ENCODE peak calls at places on chromosomes 16 and 17, in five cellular contexts. One of them, this sample, is unnamed.

GRCh38 chr17:78130439-78131101 is at the start of gene TMC8:
- DNase-seq in CD4-positive, alpha-beta memory T cell: peak
- DNase-seq in OCI-M1: peak
- DNase-seq in neural progenitor cell: no peak
- DNase-seq in nucleus accumbens: no peak
- DNase-seq in this sample: no peak

GRCh38 chr17:63987616-63988478 is 10.3 kb upstream of the PRR29 start:
- DNase-seq in OCI-M1: no peak
- DNase-seq in nucleus accumbens: no peak
- DNase-seq in CD4-positive, alpha-beta memory T cell: no peak
- DNase-seq in neural progenitor cell: no peak
- DNase-seq in this sample: no peak

GRCh38 chr17:28725660-28726395 is at the start of gene TLCD1:
- DNase-seq in OCI-M1: peak
- DNase-seq in neural progenitor cell: peak
- DNase-seq in CD4-positive, alpha-beta memory T cell: peak
- DNase-seq in nucleus accumbens: no peak
- DNase-seq in this sample: peak

GRCh38 chr17:17347956-17348871 is 45.0 kb downstream of the NT5M start:
- DNase-seq in CD4-positive, alpha-beta memory T cell: no peak
- DNase-seq in nucleus accumbens: no peak
- DNase-seq in neural progenitor cell: no peak
- DNase-seq in OCI-M1: no peak
- DNase-seq in this sample: no peak

GRCh38 chr16:46972429-46972970 is 974 bp downstream of the DNAJA2 start:
- DNase-seq in neural progenitor cell: no peak
- DNase-seq in CD4-positive, alpha-beta memory T cell: peak
- DNase-seq in OCI-M1: peak
- DNase-seq in nucleus accumbens: no peak
- DNase-seq in this sample: no peak

GRCh38 chr17:44014437-44015172 is at the start of gene TMEM101:
- DNase-seq in neural progenitor cell: peak
- DNase-seq in OCI-M1: peak
- DNase-seq in nucleus accumbens: peak
- DNase-seq in CD4-positive, alpha-beta memory T cell: peak
- DNase-seq in this sample: peak

GRCh38 chr17:46841561-46842379 is 9.6 kb upstream of the WNT9B start:
- DNase-seq in OCI-M1: no peak
- DNase-seq in neural progenitor cell: peak
- DNase-seq in CD4-positive, alpha-beta memory T cell: no peak
- DNase-seq in nucleus accumbens: no peak
- DNase-seq in this sample: no peak

GRCh38 chr16:51888021-51888420 is 658.9 kb downstream of the TOX3 start:
- DNase-seq in nucleus accumbens: no peak
- DNase-seq in CD4-positive, alpha-beta memory T cell: no peak
- DNase-seq in OCI-M1: no peak
- DNase-seq in neural progenitor cell: no peak
- DNase-seq in this sample: no peak

GRCh38 chr17:33377837-33378236 is 84.7 kb upstream of the ASIC2 start:
- DNase-seq in nucleus accumbens: no peak
- DNase-seq in CD4-positive, alpha-beta memory T cell: no peak
- DNase-seq in OCI-M1: no peak
- DNase-seq in neural progenitor cell: no peak
- DNase-seq in this sample: no peak

GRCh38 chr16:87795336-87795735 is 29.6 kb upstream of the KLHDC4 start:
- DNase-seq in neural progenitor cell: no peak
- DNase-seq in OCI-M1: no peak
- DNase-seq in nucleus accumbens: no peak
- DNase-seq in CD4-positive, alpha-beta memory T cell: no peak
- DNase-seq in this sample: no peak

GRCh38 chr16:4578961-4579530 is 22.9 kb downstream of the C16orf96 start:
- DNase-seq in neural progenitor cell: no peak
- DNase-seq in CD4-positive, alpha-beta memory T cell: no peak
- DNase-seq in nucleus accumbens: no peak
- DNase-seq in OCI-M1: no peak
- DNase-seq in this sample: no peak

GRCh38 chr17:80946449-80946848 is 45.2 kb upstream of the CHMP6 start:
- DNase-seq in OCI-M1: no peak
- DNase-seq in nucleus accumbens: no peak
- DNase-seq in neural progenitor cell: no peak
- DNase-seq in CD4-positive, alpha-beta memory T cell: no peak
- DNase-seq in this sample: no peak

GRCh38 chr16:391885-392335 is 5.1 kb upstream of the NME4 start:
- DNase-seq in nucleus accumbens: peak
- DNase-seq in CD4-positive, alpha-beta memory T cell: peak
- DNase-seq in neural progenitor cell: peak
- DNase-seq in OCI-M1: peak
- DNase-seq in this sample: peak

GRCh38 chr17:11637796-11638195 is 39.5 kb downstream of the DNAH9 start:
- DNase-seq in OCI-M1: no peak
- DNase-seq in nucleus accumbens: no peak
- DNase-seq in CD4-positive, alpha-beta memory T cell: no peak
- DNase-seq in neural progenitor cell: no peak
- DNase-seq in this sample: no peak

GRCh38 chr16:86772231-86772510 is 193.8 kb downstream of the FOXL1 start:
- DNase-seq in CD4-positive, alpha-beta memory T cell: no peak
- DNase-seq in nucleus accumbens: no peak
- DNase-seq in neural progenitor cell: no peak
- DNase-seq in OCI-M1: no peak
- DNase-seq in this sample: no peak

GRCh38 chr17:82858376-82859126 is 18.7 kb upstream of the ZNF750 start:
- DNase-seq in CD4-positive, alpha-beta memory T cell: peak
- DNase-seq in neural progenitor cell: no peak
- DNase-seq in nucleus accumbens: no peak
- DNase-seq in OCI-M1: no peak
- DNase-seq in this sample: no peak

GRCh38 chr17:62860962-62861873 is 53.1 kb upstream of the MARCHF10 start:
- DNase-seq in nucleus accumbens: no peak
- DNase-seq in neural progenitor cell: no peak
- DNase-seq in CD4-positive, alpha-beta memory T cell: no peak
- DNase-seq in OCI-M1: no peak
- DNase-seq in this sample: no peak

GRCh38 chr17:81476635-81477034 is 36.0 kb downstream of the ACTG1 start:
- DNase-seq in neural progenitor cell: no peak
- DNase-seq in CD4-positive, alpha-beta memory T cell: no peak
- DNase-seq in OCI-M1: no peak
- DNase-seq in nucleus accumbens: no peak
- DNase-seq in this sample: no peak

GRCh38 chr16:66660422-66661209 is 35.9 kb downstream of the CMTM4 start:
- DNase-seq in CD4-positive, alpha-beta memory T cell: no peak
- DNase-seq in neural progenitor cell: peak
- DNase-seq in OCI-M1: peak
- DNase-seq in nucleus accumbens: peak
- DNase-seq in this sample: peak

GRCh38 chr17:78324391-78325075 is 35.3 kb downstream of the SOCS3 start:
- DNase-seq in OCI-M1: peak
- DNase-seq in CD4-positive, alpha-beta memory T cell: no peak
- DNase-seq in nucleus accumbens: peak
- DNase-seq in neural progenitor cell: peak
- DNase-seq in this sample: peak

GRCh38 chr16:729768-730665 is 3.1 kb downstream of the HAGHL start:
- DNase-seq in OCI-M1: no peak
- DNase-seq in nucleus accumbens: no peak
- DNase-seq in neural progenitor cell: no peak
- DNase-seq in CD4-positive, alpha-beta memory T cell: no peak
- DNase-seq in this sample: no peak

GRCh38 chr17:80481284-80482057 is 5.1 kb upstream of the NPTX1 start:
- DNase-seq in CD4-positive, alpha-beta memory T cell: no peak
- DNase-seq in OCI-M1: no peak
- DNase-seq in neural progenitor cell: no peak
- DNase-seq in nucleus accumbens: peak
- DNase-seq in this sample: no peak

GRCh38 chr16:177981-178676 is 1.6 kb downstream of the HBA1 start:
- DNase-seq in neural progenitor cell: no peak
- DNase-seq in nucleus accumbens: no peak
- DNase-seq in CD4-positive, alpha-beta memory T cell: no peak
- DNase-seq in OCI-M1: no peak
- DNase-seq in this sample: no peak

GRCh38 chr16:77788196-77789084 is at the start of gene VAT1L:
- DNase-seq in OCI-M1: no peak
- DNase-seq in nucleus accumbens: peak
- DNase-seq in CD4-positive, alpha-beta memory T cell: no peak
- DNase-seq in neural progenitor cell: peak
- DNase-seq in this sample: no peak

GRCh38 chr16:85557083-85557975 is 55.8 kb upstream of the GSE1 start:
- DNase-seq in CD4-positive, alpha-beta memory T cell: peak
- DNase-seq in neural progenitor cell: peak
- DNase-seq in OCI-M1: peak
- DNase-seq in nucleus accumbens: no peak
- DNase-seq in this sample: peak

GRCh38 chr17:1060991-1061390 is 64.1 kb downstream of the TIMM22 start:
- DNase-seq in OCI-M1: peak
- DNase-seq in neural progenitor cell: no peak
- DNase-seq in nucleus accumbens: no peak
- DNase-seq in CD4-positive, alpha-beta memory T cell: no peak
- DNase-seq in this sample: peak

GRCh38 chr16:12436201-12436657 is 367.5 kb downstream of the CPPED1 start:
- DNase-seq in CD4-positive, alpha-beta memory T cell: no peak
- DNase-seq in nucleus accumbens: no peak
- DNase-seq in neural progenitor cell: peak
- DNase-seq in OCI-M1: no peak
- DNase-seq in this sample: no peak

GRCh38 chr16:81397058-81397878 is 47.3 kb upstream of the CMIP start:
- DNase-seq in nucleus accumbens: no peak
- DNase-seq in OCI-M1: no peak
- DNase-seq in CD4-positive, alpha-beta memory T cell: no peak
- DNase-seq in neural progenitor cell: no peak
- DNase-seq in this sample: no peak

GRCh38 chr16:78570409-78571141 is 471.1 kb downstream of the WWOX start:
- DNase-seq in OCI-M1: no peak
- DNase-seq in CD4-positive, alpha-beta memory T cell: no peak
- DNase-seq in nucleus accumbens: no peak
- DNase-seq in neural progenitor cell: no peak
- DNase-seq in this sample: no peak

GRCh38 chr17:2055494-2056220 is 754 bp downstream of the HIC1 start:
- DNase-seq in neural progenitor cell: no peak
- DNase-seq in OCI-M1: no peak
- DNase-seq in nucleus accumbens: no peak
- DNase-seq in CD4-positive, alpha-beta memory T cell: peak
- DNase-seq in this sample: no peak

GRCh38 chr16:15509051-15509592 is 74.7 kb downstream of the BMERB1 start:
- DNase-seq in CD4-positive, alpha-beta memory T cell: peak
- DNase-seq in OCI-M1: no peak
- DNase-seq in nucleus accumbens: no peak
- DNase-seq in neural progenitor cell: no peak
- DNase-seq in this sample: no peak

GRCh38 chr16:53089434-53090270 is 34.9 kb downstream of the CHD9 start:
- DNase-seq in neural progenitor cell: peak
- DNase-seq in CD4-positive, alpha-beta memory T cell: no peak
- DNase-seq in nucleus accumbens: peak
- DNase-seq in OCI-M1: no peak
- DNase-seq in this sample: peak

GRCh38 chr16:35492225-35492624 is 2032.8 kb downstream of the TP53TG3F start:
- DNase-seq in OCI-M1: no peak
- DNase-seq in neural progenitor cell: no peak
- DNase-seq in CD4-positive, alpha-beta memory T cell: no peak
- DNase-seq in nucleus accumbens: no peak
- DNase-seq in this sample: no peak

GRCh38 chr16:85321856-85322271 is 209.6 kb upstream of the CIBAR2 start:
- DNase-seq in nucleus accumbens: peak
- DNase-seq in neural progenitor cell: no peak
- DNase-seq in CD4-positive, alpha-beta memory T cell: no peak
- DNase-seq in OCI-M1: no peak
- DNase-seq in this sample: peak

GRCh38 chr17:5587431-5588032 is 3.2 kb upstream of the NLRP1 start:
- DNase-seq in neural progenitor cell: peak
- DNase-seq in nucleus accumbens: peak
- DNase-seq in CD4-positive, alpha-beta memory T cell: peak
- DNase-seq in OCI-M1: peak
- DNase-seq in this sample: no peak

GRCh38 chr16:75065149-75065807 is 51.3 kb downstream of the LDHD start:
- DNase-seq in CD4-positive, alpha-beta memory T cell: peak
- DNase-seq in OCI-M1: peak
- DNase-seq in neural progenitor cell: no peak
- DNase-seq in nucleus accumbens: no peak
- DNase-seq in this sample: no peak

GRCh38 chr16:72104905-72105304 is 11.3 kb downstream of the DHX38 start:
- DNase-seq in CD4-positive, alpha-beta memory T cell: no peak
- DNase-seq in OCI-M1: no peak
- DNase-seq in neural progenitor cell: no peak
- DNase-seq in nucleus accumbens: no peak
- DNase-seq in this sample: no peak

GRCh38 chr16:396199-396598 is 800 bp upstream of the NME4 start:
- DNase-seq in OCI-M1: peak
- DNase-seq in neural progenitor cell: peak
- DNase-seq in nucleus accumbens: no peak
- DNase-seq in CD4-positive, alpha-beta memory T cell: no peak
- DNase-seq in this sample: no peak